ENCODE peak calls at places on chromosomes 2 and 18, in five cellular contexts. I is thoracic aorta, X is fibroblast of pulmonary artery, S is aorta, R is AG10803. H is an unnamed sample.

GRCh38 chr2:219204425-219205164 is 2.0 kb upstream of the ZFAND2B start:
- DNase-seq in I (no peak), X (no peak), S (no peak), R (no peak), H (no peak)

GRCh38 chr2:172438741-172439508 is 11.5 kb downstream of the ITGA6 start:
- DNase-seq in I (no peak), X (peak), S (no peak), R (peak), H (no peak)

GRCh38 chr18:49693276-49694005 is 119.9 kb downstream of the ACAA2 start:
- DNase-seq in I (no peak), X (no peak), S (no peak), R (no peak), H (no peak)

GRCh38 chr2:85248741-85249524 is 78.9 kb downstream of the TGOLN2 start:
- DNase-seq in I (no peak), X (peak), S (no peak), R (peak), H (peak)

GRCh38 chr2:134636714-134637113 is 82.1 kb downstream of the TMEM163 start:
- DNase-seq in I (no peak), X (no peak), S (no peak), R (no peak), H (no peak)

GRCh38 chr2:102950547-102950946 is 188.7 kb downstream of the TMEM182 start:
- DNase-seq in I (no peak), X (no peak), S (no peak), R (no peak), H (no peak)

GRCh38 chr2:172227719-172228118 is 125.0 kb upstream of the DLX2 start:
- DNase-seq in I (no peak), X (no peak), S (no peak), R (no peak), H (no peak)

GRCh38 chr2:18232731-18233438 is 327.6 kb downstream of the RDH14 start:
- DNase-seq in I (no peak), X (peak), S (no peak), R (no peak), H (no peak)

GRCh38 chr2:176126929-176127768 is 2.4 kb upstream of the HOXD8 start:
- DNase-seq in I (no peak), X (peak), S (peak), R (peak), H (peak)

GRCh38 chr2:120433816-120434290 is 87.9 kb downstream of the INHBB start:
- DNase-seq in I (no peak), X (no peak), S (no peak), R (no peak), H (no peak)

GRCh38 chr2:174024524-174025270 is 59.5 kb upstream of the SP3 start:
- DNase-seq in I (no peak), X (peak), S (peak), R (peak), H (peak)

GRCh38 chr2:124983595-124983994 is 958.5 kb downstream of the CNTNAP5 start:
- DNase-seq in I (no peak), X (peak), S (no peak), R (peak), H (no peak)

GRCh38 chr18:21735452-21736015 is 5.1 kb upstream of the MIB1 start:
- DNase-seq in I (no peak), X (peak), S (no peak), R (no peak), H (no peak)

GRCh38 chr2:231512222-231512621 is 18.0 kb downstream of the NMUR1 start:
- DNase-seq in I (no peak), X (peak), S (peak), R (no peak), H (no peak)

DNA sequence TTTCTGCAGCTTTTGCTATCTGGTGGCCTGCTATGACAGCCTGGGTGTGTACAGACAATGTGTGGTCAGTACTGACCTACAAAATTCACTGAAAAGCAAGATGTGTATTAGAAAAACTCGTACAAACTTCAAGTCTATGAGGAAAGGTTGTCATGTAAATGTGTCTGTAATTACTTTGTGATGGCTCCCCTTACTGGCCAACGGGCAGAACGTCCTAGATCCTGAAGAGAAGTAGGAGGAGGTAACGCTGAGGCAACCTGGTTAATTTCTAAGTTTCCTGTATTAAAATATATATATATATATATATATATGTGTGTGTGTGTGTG is 95.5 kb downstream of the GALNT3 start:
- DNase-seq in I (no peak), X (peak), S (no peak), R (peak), H (no peak)
- H3K4me3 ChIP-seq in I (no peak), X (no peak), S (no peak), R (no peak), H (no peak)

GRCh38 chr2:64092502-64092901 is 51.7 kb downstream of the PELI1 start:
- DNase-seq in I (no peak), X (no peak), S (no peak), R (no peak), H (no peak)
- H3K4me3 ChIP-seq in I (no peak), X (no peak), S (no peak), R (no peak), H (no peak)

DNA sequence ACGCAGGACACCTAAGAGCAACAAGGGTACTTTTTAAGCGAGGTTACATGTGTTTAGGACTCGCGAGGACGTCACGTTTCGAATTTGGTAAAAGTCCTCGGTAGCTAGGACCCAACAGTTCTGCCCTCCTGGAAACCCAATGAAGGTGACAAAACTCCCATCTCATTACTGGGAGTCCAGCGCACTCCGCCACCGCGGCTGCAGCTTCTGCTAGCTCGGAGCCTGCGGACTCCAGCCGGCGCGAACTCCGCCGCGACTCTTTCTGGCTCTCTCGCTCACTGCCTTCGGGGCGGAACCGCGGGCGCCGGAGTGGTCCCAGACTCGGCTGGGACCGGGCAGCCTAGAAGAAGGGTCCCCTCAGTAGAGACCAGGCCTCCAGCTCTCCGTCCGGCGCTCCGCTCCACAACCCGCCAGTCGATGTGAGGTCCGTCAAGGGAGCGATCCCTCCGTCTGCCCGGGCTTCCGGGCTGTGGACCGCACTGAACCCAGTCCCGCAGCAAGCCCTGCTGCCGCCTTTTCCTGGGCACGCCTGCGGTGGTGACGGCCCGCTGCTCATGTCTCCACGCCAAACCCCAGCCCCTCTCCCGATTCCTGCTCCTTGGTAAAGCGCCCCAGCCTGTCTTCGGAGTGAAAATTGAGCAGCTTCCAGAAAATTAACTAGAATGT is 3.0 kb upstream of the OSR1 start:
- DNase-seq in I (no peak), X (no peak), S (peak), R (no peak), H (no peak)
- H3K4me3 ChIP-seq in I (peak), X (peak), S (peak), R (peak), H (peak)

DNA sequence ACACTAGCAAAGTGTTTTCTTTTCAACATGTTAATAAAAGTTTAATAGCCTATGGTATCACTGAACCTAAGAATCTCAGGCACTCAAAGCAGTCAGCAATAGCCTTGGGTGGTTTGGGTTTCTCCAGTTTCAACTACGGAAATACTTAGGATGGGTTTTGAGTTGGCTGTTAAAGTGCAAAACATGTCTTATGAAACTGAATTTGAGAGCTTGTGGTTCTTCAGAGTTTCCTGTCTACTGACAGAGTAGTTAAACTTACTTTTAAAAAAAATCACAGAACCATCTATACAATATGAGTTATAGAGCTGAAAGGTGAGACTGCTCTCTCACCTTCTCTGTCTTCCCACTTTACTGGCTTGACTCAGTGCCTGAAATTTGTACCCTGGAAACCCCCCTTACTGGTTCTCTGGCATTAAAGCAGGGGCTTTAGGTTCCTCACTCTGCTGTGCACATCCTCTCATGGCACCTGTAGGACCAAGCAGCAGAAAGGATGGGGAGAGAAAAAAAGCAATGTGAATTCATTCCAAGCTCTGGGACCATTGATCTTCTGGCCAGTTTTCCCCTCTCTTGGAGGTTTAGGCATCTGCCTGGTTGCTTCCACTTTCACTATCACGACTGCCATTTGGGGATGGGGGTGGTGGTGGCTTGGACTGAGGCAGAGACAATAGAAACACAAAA is 18.1 kb downstream of the CCDC141 start:
- DNase-seq in I (no peak), X (peak), S (no peak), R (peak), H (no peak)
- H3K4me3 ChIP-seq in I (peak), X (no peak), S (no peak), R (no peak), H (no peak)

GRCh38 chr2:152098798-152099654 is at the start of gene CACNB4:
- DNase-seq in I (no peak), X (peak), S (peak), R (peak), H (peak)

GRCh38 chr2:152097291-152098032 is 1.4 kb downstream of the CACNB4 start:
- DNase-seq in I (no peak), X (peak), S (no peak), R (peak), H (no peak)

GRCh38 chr2:152098033-152098797 is 629 bp downstream of the CACNB4 start:
- DNase-seq in I (no peak), X (peak), S (peak), R (no peak), H (peak)

GRCh38 chr2:152100961-152101360 is 2.1 kb upstream of the CACNB4 start:
- DNase-seq in I (no peak), X (no peak), S (no peak), R (no peak), H (no peak)

GRCh38 chr2:152099655-152100050 is 809 bp upstream of the CACNB4 start:
- DNase-seq in I (no peak), X (no peak), S (no peak), R (no peak), H (no peak)
- H3K4me3 ChIP-seq in I (peak), X (no peak), S (peak), R (peak), H (peak)

GRCh38 chr2:237801466-237801865 is 2.9 kb downstream of the RBM44 start:
- DNase-seq in I (no peak), X (no peak), S (no peak), R (no peak), H (no peak)

GRCh38 chr2:237806334-237806733 is 7.8 kb downstream of the RBM44 start:
- DNase-seq in I (no peak), X (peak), S (no peak), R (no peak), H (no peak)
- H3K4me3 ChIP-seq in I (no peak), X (no peak), S (no peak), R (no peak), H (no peak)

DNA sequence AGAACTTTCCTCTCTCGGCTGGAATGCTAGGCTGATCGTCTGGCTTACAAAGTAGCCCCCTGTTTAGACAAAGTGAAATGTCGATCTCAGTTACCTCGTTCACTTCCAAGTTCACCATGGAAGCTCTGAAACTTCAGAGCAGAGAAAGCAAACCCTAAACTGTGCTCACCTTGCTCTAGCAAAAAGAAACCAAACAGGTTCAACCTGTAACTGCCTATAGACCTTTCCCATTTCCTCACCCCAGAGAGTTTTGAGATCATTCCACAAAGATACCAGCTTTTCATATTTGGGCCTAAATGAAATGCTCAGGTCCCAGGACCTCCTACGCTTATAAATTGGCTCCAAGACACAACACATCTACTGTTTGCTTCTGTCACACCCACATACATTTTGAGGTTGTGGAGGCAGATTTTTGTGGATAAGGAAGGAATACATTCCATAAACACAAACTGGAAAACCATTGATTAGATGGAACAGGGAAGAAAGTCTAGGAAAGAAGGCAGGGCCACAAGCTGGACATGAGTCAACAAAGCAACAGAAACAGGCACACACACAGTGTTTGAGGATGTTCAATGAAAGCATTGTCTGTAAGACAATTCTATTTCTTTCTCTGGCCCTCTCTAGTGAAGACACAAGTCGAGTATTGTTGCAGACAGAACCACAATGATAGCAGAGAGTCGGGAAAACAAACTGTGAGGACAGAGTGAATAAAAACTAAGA is 52.8 kb upstream of the TGIF1 start:
- DNase-seq in I (no peak), X (no peak), S (no peak), R (no peak), H (no peak)
- H3K4me3 ChIP-seq in I (no peak), X (no peak), S (no peak), R (no peak), H (no peak)

DNA sequence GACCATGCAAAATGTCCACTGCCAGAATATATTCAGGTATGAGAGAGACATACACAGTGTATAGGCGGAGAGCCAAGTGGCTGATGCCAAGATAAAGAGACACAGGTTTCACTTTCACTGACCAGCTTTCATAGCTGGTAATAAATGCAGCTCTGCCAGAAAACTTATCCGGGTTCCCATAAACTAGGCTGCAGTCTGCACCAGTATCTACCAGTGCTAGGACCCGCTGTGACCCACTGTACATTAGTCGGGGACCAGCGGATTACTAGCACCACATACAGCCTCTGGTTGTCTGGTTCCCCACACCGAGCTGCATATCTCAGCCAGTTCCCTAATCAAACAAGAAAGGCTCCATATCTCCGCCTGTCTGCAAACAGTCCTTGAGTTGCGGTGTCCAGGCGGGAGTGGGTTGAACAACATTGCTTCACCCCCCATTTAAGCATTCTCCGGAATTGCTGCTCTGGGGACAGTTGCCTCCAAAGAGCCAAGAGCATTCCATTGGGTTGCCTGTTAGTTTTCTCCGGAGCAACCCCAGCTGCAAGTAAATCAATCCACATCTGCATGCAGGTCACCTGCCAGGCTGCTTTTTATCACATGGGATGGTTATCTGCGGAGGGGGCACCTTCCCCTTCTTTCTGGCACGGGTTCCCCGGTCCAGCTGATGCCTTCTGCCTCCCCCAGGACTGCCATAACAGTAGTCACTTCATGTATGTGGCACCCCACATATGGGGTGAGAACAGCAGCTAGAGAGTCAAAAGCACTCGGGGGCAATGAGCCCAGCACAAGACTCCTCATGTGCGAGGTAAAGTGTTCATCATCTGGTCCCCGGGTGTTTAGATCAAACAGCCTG is 18.0 kb upstream of the KLHL23 start:
- DNase-seq in I (no peak), X (no peak), S (no peak), R (peak), H (no peak)
- H3K4me3 ChIP-seq in I (peak), X (peak), S (no peak), R (peak), H (peak)

GRCh38 chr2:1744446-1745170 is at the start of gene PXDN:
- DNase-seq in I (no peak), X (peak), S (peak), R (peak), H (no peak)
- H3K4me3 ChIP-seq in I (peak), X (peak), S (peak), R (peak), H (peak)

GRCh38 chr2:105812180-105813044 is 67.7 kb downstream of the NCK2 start:
- DNase-seq in I (no peak), X (peak), S (peak), R (peak), H (peak)
- H3K4me3 ChIP-seq in I (peak), X (no peak), S (no peak), R (no peak), H (no peak)

H was measured in tibial artery.